ENCODE peak calls at places on chromosomes 4 and X, in six cellular contexts. U is astrocyte of the spinal cord, W is hepatocyte, A is omental fat pad, O is nephron progenitor cell, Y is endothelial cell. X is an unnamed sample.

GRCh38 chrX:42615161-42615563 is 162.8 kb downstream of the PPP1R2C start:
- DNase-seq in U (no peak), W (peak), A (no peak), O (peak), Y (no peak), X (no peak)

GRCh38 chrX:21382715-21383114 is 8.5 kb downstream of the CNKSR2 start:
- DNase-seq in U (no peak), W (no peak), A (no peak), O (no peak), Y (no peak), X (peak)

GRCh38 chr4:41396214-41396613 is 139.5 kb downstream of the UCHL1 start:
- DNase-seq in U (no peak), W (no peak), A (no peak), O (no peak), Y (no peak), X (no peak)

GRCh38 chr4:21134994-21135393 is 434.7 kb downstream of the PACRGL start:
- DNase-seq in U (peak), W (peak), A (no peak), O (no peak), Y (peak), X (peak)

GRCh38 chr4:168629561-168629960 is 132.7 kb downstream of the PALLD start:
- DNase-seq in U (no peak), W (no peak), A (no peak), O (no peak), Y (no peak), X (no peak)

GRCh38 chr4:7210818-7211217 is 18.5 kb downstream of the SORCS2 start:
- DNase-seq in U (peak), W (no peak), A (no peak), O (no peak), Y (no peak), X (no peak)

GRCh38 chr4:95838192-95838591 is 1.7 kb upstream of the PDHA2 start:
- DNase-seq in U (no peak), W (no peak), A (no peak), O (no peak), Y (no peak), X (no peak)

GRCh38 chr4:769511-769910 is 56.4 kb downstream of the CPLX1 start:
- DNase-seq in U (no peak), W (no peak), A (no peak), O (no peak), Y (no peak), X (no peak)

GRCh38 chr4:86449746-86450145 is 89.9 kb upstream of the MAPK10 start:
- DNase-seq in U (no peak), W (no peak), A (no peak), O (no peak), Y (no peak), X (no peak)

GRCh38 chrX:4670606-4671005 is 957.2 kb upstream of the PRKX start:
- DNase-seq in U (no peak), W (no peak), A (no peak), O (no peak), Y (no peak), X (no peak)
- TF ChIP-seq CTCF in U (no peak), W (no peak), A (no peak), O (no peak), Y (no peak), X (no peak)

DNA sequence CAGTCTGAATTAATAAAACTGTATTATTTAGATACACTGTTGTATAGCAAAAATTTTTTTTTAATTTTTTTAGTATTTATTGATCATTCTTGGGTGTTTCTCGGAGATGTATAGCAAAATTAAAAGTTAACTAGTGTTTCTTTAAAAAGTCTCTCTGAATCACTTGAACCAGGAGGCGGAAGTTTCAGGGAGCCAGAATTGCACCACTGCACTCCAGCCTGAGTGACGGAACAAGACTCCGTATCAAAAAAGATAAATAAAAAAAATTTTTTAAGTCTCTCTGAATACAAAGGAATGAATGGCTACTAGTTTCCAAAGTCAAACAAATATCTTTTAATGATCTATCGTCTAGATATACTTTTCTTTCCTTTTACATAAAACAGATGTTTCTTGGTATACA is 64.4 kb downstream of the ELF2 start:
- DNase-seq in U (no peak), W (no peak), A (no peak), O (no peak), Y (no peak), X (no peak)
- TF ChIP-seq CTCF in U (no peak), W (no peak), A (no peak), O (no peak), Y (no peak), X (no peak)

DNA sequence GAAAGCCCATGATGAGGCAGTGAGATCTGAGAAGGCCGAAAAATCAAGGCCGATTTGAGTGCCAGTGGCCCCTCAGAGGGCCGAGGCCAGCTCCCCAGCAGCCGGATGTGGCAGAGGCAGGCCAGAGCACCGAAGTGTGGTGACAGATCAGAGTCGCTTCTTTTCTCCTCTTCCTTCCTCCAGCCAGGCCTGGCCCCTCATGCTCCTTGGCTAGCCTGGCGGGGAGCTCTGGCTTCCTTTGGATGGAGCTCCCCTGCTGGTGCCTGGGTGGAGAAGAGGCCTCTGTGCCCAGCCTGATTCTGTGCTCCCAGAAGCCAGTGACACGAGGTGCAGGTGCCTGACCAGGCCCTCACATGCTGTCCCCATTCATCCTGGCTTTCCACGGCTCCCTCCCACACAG is 127.2 kb upstream of the PABPC4L start:
- DNase-seq in U (no peak), W (no peak), A (no peak), O (no peak), Y (no peak), X (no peak)
- TF ChIP-seq CTCF in U (no peak), W (no peak), A (no peak), O (no peak), Y (no peak), X (no peak)

GRCh38 chr4:26779224-26779623 is 81.4 kb upstream of the STIM2 start:
- DNase-seq in U (no peak), W (no peak), A (no peak), O (no peak), Y (no peak), X (no peak)
- TF ChIP-seq CTCF in U (no peak), W (no peak), A (no peak), O (no peak), Y (no peak), X (no peak)

DNA sequence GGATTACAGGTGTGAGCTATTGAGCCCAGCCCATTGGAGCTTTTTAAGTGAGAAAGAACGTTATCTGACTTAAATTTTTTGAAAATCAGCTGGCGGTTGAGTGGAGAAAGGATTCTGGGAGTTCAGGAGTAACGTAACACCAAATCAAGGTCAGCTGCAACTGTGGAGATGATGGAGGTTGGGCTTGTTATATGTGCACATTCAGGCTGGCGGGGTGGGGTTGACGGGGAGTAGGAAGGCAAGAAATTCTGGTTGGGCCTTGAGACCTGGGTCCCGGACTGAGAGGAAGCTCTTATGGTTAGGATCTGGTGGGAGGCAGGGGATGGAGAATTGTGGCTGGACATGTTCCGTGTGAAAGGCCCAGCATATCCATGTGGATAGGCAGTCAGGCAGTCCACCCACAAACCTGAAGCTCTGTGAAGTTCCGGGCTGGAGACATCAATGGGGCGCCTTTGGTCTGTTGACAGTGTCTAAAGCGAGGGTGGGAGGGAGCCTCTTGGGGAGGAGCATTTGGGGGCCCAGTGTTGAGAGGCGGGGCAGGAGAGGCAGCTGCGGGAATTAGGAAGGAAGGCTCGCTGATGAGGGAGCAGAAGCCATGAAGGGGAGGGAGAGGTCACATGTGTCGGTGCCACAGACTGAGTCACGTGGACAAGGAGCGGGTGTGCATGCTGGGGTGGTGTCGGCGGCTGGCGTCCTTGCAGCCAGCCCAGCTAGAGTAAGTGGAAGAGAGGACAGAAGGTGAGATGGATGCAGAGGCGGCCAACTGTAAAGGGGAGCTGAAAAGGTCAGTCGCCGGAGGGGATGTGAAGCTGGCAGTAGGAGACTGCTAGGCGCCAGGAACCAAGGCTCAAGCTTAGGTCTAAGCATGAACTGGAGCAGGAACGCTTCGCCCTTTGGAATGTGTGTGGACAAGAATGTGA is 44.3 kb upstream of the TLR2 start:
- DNase-seq in U (no peak), W (no peak), A (no peak), O (no peak), Y (no peak), X (no peak)
- TF ChIP-seq CTCF in U (no peak), W (no peak), A (no peak), O (no peak), Y (no peak), X (no peak)

DNA sequence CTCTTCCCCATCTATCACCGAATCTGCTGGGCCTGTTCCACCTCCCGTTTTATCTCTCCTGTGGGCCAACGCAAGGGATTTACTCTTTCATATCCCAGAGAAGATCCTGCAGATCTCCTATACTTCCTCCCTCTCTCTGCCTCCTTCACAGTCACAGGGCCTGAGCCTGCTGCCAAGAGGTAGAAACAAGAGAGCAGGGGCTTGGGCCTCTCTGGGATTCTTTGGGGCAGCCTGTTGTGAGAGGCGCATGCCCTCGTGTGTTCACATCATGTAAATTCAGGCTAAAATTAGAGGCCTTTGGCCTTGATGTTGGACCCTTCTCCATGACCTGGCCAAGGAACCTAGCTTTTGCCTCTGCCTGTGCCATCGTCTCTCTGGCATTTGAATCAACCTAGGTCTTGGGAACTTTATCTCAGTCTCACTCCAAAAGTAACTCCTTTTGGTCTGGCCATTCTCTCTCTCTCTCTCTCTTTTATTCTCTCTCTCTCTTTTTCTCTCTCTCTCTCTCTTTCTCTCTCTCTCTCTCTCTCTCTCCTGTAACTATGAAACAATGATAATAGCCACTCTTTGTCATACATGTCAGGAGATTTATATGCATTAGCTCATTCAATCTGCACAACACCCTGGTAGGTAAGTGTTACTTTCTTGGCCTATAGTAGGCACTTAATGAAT is 20.0 kb upstream of the EFNB1 start:
- DNase-seq in U (peak), W (no peak), A (no peak), O (no peak), Y (no peak), X (peak)
- TF ChIP-seq CTCF in U (peak), W (peak), A (no peak), O (no peak), Y (no peak), X (no peak)

DNA sequence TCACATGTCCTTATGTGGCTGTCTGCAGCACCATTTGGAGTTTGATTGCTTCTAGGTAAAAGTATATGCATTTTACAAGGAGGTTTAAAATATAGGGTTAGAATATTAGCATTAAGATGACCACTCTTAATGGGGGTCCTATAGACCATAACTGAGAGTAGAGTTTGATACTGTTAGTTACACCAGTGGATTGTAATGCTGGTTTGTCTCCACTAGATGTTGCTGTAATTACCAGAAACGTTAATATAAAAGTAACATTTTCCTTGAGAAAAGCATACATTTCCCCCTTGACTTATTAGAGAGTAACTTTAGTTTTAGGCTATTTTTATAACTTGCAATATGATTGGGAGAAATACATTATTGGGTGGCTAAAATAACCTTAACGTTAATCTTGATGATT is 93.0 kb downstream of the ZXDA start:
- DNase-seq in U (no peak), W (no peak), A (no peak), O (no peak), Y (no peak), X (no peak)
- TF ChIP-seq CTCF in U (peak), W (no peak), A (no peak), O (no peak), Y (no peak), X (peak)

DNA sequence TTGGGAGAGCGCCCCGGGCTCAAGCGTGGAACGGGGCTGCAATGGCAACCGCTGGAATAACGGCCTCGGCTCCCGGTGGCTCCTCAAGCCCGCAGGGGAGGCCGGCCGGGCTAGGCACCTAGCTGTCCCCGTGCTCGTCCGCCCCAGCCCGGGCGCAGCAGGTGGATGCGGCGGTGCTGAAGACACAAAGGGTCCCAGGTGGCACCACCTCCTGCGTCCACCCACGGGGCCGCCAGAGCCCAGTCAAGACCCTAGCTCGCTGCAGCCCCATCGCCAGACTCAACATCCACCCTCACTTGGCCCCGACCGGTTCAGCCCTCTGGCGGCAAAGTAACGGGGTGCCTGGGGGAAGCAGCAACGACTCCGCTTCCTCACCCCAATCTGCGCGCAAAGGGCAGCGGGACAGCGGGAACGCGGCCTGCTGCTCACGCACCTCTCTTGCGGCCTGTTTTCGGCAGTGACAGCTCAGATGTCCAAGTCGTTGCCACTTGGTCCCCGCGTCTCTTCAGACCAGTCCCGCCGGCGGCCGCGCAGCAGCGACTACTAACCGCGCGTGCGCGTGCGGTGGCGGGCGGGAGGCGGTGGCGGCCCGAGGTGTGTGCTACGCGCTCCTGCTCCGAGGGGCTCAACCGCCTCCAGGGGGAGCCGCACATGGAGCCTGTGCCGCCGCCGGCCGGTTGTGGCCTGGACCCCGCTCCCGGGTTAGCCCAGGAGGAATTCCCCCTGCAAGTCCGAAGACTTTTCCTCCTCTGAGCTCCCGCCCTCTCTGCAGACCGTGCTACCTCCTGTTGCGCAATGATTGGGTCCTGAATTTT is at the start of gene CLGN:
- DNase-seq in U (peak), W (peak), A (no peak), O (peak), Y (peak), X (peak)
- TF ChIP-seq CTCF in U (peak), W (peak), A (no peak), O (peak), Y (no peak), X (peak)

GRCh38 chr4:177369372-177369771 is 59.7 kb downstream of the NEIL3 start:
- DNase-seq in U (peak), W (no peak), A (no peak), O (no peak), Y (no peak), X (no peak)

GRCh38 chr4:177371452-177371851 is 61.8 kb downstream of the NEIL3 start:
- DNase-seq in U (no peak), W (no peak), A (no peak), O (no peak), Y (no peak), X (no peak)

GRCh38 chr4:177367336-177367735 is 57.7 kb downstream of the NEIL3 start:
- DNase-seq in U (no peak), W (no peak), A (no peak), O (no peak), Y (peak), X (peak)
- TF ChIP-seq CTCF in U (peak), W (no peak), A (no peak), O (peak), Y (no peak), X (no peak)

X was measured in A549.